ENCODE peak calls at places on chromosomes 12 and 14, in ten cellular contexts. X, I, A, Y, L, K, T, G, D and J are unnamed samples.

GRCh38 chr14:73248294-73248868 is 11.1 kb downstream of the PAPLN start:
- DNase-seq in X (no peak), D (no peak), K (no peak), I (no peak), G (no peak), Y (peak; percentile 40), T (no peak), A (no peak), L (no peak), J (peak; percentile 41)

GRCh38 chr12:93990832-93991748 is 157.3 kb upstream of the PLXNC1 start:
- DNase-seq in T (peak; percentile 66), G (peak; percentile 66), I (no peak), D (peak; percentile 59), A (no peak), L (no peak), Y (peak; percentile 86), K (peak; percentile 41), X (no peak), J (no peak)

GRCh38 chr12:27999970-28000369 is 27.4 kb upstream of the PTHLH start:
- DNase-seq in L (no peak), K (no peak), A (no peak), T (no peak), X (no peak), D (no peak), Y (peak; percentile 14), G (no peak), I (no peak), J (no peak)

GRCh38 chr14:103543140-103543539 is 14.1 kb downstream of the TRMT61A start:
- DNase-seq in X (no peak), D (no peak), Y (no peak), L (no peak), K (peak; percentile 20), T (no peak), A (no peak), G (no peak), I (no peak), J (no peak)

GRCh38 chr12:24709201-24709600 is 239.7 kb downstream of the BCAT1 start:
- DNase-seq in D (no peak), X (no peak), G (no peak), T (no peak), K (no peak), A (no peak), L (no peak), I (no peak), Y (peak; percentile 3), J (no peak)

GRCh38 chr14:50530794-50531193 is 1.6 kb downstream of the MAP4K5 start:
- DNase-seq in G (no peak), I (no peak), T (no peak), X (no peak), L (no peak), A (no peak), Y (peak; percentile 31), D (no peak), K (no peak), J (no peak)

GRCh38 chr12:28023156-28023887 is 50.8 kb upstream of the PTHLH start:
- DNase-seq in K (no peak), D (no peak), A (no peak), T (no peak), I (peak; percentile 74), Y (peak; percentile 95), L (no peak), X (no peak), G (no peak), J (no peak)

GRCh38 chr12:101414533-101415119 is 7.1 kb upstream of the ARL1 start:
- DNase-seq in I (peak; percentile 76), Y (peak; percentile 76), X (no peak), K (no peak), A (peak; percentile 19), T (peak; percentile 72), D (peak; percentile 54), L (no peak), G (no peak), J (no peak)

GRCh38 chr12:85441740-85442139 is 161.7 kb downstream of the ALX1 start:
- DNase-seq in Y (peak; percentile 32), I (peak; percentile 52), T (peak; percentile 27), D (no peak), K (no peak), X (no peak), A (no peak), G (no peak), L (no peak), J (no peak)

GRCh38 chr12:93908846-93909592 is 231.8 kb downstream of the CRADD start:
- DNase-seq in D (no peak), X (no peak), A (no peak), L (no peak), I (no peak), K (peak; percentile 24), Y (peak; percentile 79), G (peak; percentile 62), T (no peak), J (no peak)

GRCh38 chr14:36085861-36086260 is 90.7 kb downstream of the PTCSC3 start:
- DNase-seq in A (no peak), K (no peak), X (no peak), G (no peak), D (no peak), I (no peak), Y (no peak), T (no peak), L (no peak), J (no peak)

GRCh38 chr12:74283646-74284045 is 254.0 kb upstream of the ATXN7L3B start:
- DNase-seq in T (no peak), Y (no peak), L (no peak), K (no peak), D (no peak), X (no peak), I (no peak), G (no peak), A (no peak), J (no peak)

GRCh38 chr12:32084753-32085152 is 21.9 kb upstream of the BICD1 start:
- DNase-seq in X (no peak), G (no peak), I (no peak), D (no peak), T (no peak), Y (no peak), K (no peak), L (no peak), A (no peak), J (no peak)

DNA sequence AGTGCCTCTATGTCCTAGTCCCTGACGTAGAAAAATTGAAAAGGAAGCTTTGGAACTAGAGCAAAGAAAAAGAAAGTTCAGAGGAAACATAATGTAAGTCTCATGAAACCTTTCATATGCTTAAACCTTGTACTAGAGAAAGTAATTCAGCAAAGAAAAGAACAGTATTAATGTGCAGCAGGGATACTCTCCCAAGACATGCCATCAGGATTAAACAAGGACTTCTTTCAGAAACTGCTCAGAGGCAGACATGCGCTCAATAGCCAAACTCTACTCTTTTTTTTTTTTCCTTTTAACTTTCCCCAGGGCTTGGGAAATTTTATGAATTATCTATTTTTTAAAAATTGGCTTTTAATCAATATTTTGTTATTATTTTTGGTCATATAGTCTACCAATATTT is 7.1 kb upstream of the ASB8 start:
- DNase-seq in Y (no peak), A (no peak), K (no peak), L (no peak), X (no peak), D (no peak), T (no peak), G (no peak), I (no peak), J (no peak)
- H3K27ac ChIP-seq in Y (no peak overlapping the region), A (no peak overlapping the region), K (no peak overlapping the region), L (no peak overlapping the region), X (no peak overlapping the region), D (no peak overlapping the region), T (no peak overlapping the region), G (no peak overlapping the region), I (no peak overlapping the region), J (no peak overlapping the region)

DNA sequence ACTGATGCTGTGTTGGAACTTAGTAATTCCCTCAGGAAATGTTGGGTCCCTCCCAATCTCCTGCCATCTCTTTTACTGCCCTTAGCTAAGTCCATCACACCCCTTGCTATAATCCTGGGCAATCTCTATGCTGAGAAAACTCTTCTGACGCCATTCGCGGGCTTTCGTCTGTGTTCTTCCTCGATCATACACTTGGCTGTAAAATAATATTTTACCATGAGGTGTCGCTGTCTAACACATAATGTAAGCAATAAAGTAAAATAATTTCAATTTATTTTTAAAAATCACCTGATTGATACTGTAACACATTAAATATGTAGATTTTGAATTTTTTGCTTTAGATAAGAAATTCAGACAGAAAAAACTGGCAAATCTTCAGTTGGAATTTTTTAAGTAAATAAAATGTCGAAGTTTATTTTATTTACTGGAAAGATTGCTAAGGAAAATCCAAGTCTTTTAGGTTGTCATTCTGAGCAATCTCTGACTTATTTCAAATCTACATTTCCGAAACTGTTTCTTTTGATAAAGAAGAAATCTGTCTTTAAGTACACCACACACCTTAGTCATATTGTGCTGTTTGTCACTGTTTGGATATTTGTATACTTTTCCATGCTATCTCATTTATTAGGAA is 304.0 kb upstream of the SSTR1 start:
- DNase-seq in T (peak; percentile 77), I (peak; percentile 64), A (no peak), Y (peak; percentile 72), X (no peak), D (no peak), K (no peak), L (no peak), G (no peak), J (no peak)
- H3K4me3 ChIP-seq in T (no peak overlapping the region), I (no peak overlapping the region), A (no peak overlapping the region), Y (peak overlapping the region; percentile 54), X (no peak overlapping the region), D (no peak overlapping the region), K (no peak overlapping the region), L (no peak overlapping the region), G (no peak overlapping the region), J (no peak overlapping the region)

GRCh38 chr12:96211989-96212388 is 17.8 kb downstream of the ELK3 start:
- DNase-seq in K (no peak), Y (no peak), I (peak; percentile 85), G (no peak), X (no peak), D (no peak), A (no peak), T (no peak), L (peak; percentile 43), J (peak; percentile 6)
- H3K27ac ChIP-seq in K (no peak overlapping the region), Y (peak overlapping the region; percentile 16), I (peak overlapping the region; percentile 82), G (peak overlapping the region; percentile 70), X (peak overlapping the region; percentile 38), D (no peak overlapping the region), A (no peak overlapping the region), T (no peak overlapping the region), L (no peak overlapping the region), J (peak overlapping the region; percentile 100)

DNA sequence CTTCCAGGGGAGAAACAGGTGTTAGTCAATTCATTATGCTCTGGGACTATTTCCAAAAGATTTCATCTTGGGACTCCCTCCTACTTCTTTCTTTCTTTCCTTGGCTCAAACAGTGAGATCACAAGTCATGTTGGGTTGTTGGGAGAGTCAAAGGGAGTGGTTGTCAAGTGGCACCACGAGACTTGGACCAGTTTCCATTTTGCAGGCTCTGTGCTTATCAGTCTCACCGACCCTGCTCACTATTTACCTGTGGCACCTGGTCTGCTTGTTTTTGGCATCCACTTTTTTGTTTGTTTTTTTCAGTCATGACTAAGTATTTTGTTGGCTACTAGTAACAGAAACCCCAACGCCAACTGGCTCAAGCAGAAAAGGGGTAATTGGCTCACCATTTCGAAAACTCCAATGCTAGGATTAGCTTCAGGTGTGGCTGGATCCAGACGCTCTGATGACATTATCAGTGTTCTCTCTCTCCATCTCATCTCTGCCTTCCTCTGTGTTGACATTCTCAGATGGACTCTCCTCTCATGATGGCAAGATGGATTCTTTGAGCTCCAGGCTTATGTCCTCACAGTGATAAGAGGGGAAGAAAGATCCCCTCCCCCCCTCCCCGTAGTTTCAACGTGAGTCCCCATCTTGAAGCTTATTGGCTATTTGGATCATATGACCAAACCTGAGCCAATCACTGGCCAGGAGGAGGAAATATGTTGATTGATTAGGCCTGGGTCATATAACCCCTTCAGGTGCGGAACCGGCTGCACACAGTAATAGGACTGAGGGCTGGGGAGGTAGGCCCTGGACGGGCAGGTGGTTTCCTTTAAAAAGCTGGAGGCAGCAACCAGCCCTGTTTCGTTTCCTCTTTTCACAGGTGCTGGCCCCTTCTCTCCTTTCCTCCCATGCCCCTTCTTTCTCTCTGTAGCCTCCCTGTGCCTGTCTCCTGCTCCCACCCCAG is 84.2 kb downstream of the AACS start:
- DNase-seq in X (no peak), Y (no peak), L (no peak), K (no peak), T (no peak), G (no peak), I (no peak), A (no peak), D (peak; percentile 22), J (no peak)
- H3K4me3 ChIP-seq in X (no peak overlapping the region), Y (no peak overlapping the region), L (no peak overlapping the region), K (no peak overlapping the region), T (no peak overlapping the region), G (no peak overlapping the region), I (no peak overlapping the region), A (no peak overlapping the region), D (no peak overlapping the region), J (no peak overlapping the region)